ENCODE peak calls at places on chromosomes 7 and 10, in five cellular contexts. X, B, F, J and Z are unnamed samples.

GRCh38 chr10:68598978-68599753 is 39.0 kb downstream of the TET1 start:
- DNase-seq in X (peak; percentile 56), B (no peak), F (peak; percentile 38), J (peak; percentile 51), Z (peak; percentile 38)

GRCh38 chr7:86939197-86939814 is 120.1 kb downstream of the ELAPOR2 start:
- DNase-seq in B (peak; percentile 77), F (peak; percentile 66), J (peak; percentile 89), X (peak; percentile 67), Z (peak; percentile 45)

GRCh38 chr7:1716263-1717094 is 46.4 kb downstream of the ELFN1 start:
- DNase-seq in B (no peak), F (peak; percentile 84), J (no peak), X (peak; percentile 44), Z (no peak)

GRCh38 chr7:140127360-140128127 is 49.2 kb downstream of the KDM7A start:
- DNase-seq in X (no peak), F (no peak), B (no peak), J (no peak), Z (no peak)

GRCh38 chr7:79353720-79354468 is 99.6 kb downstream of the MAGI2 start:
- DNase-seq in B (no peak), F (no peak), X (no peak), J (no peak), Z (no peak)

GRCh38 chr7:117640465-117640864 is 160.6 kb downstream of the CFTR start:
- DNase-seq in F (no peak), J (no peak), X (no peak), B (no peak), Z (no peak)

GRCh38 chr10:125105155-125105554 is 55.2 kb downstream of the CTBP2 start:
- DNase-seq in B (no peak), J (no peak), F (no peak), X (no peak), Z (no peak)

GRCh38 chr7:84446991-84447480 is 252.4 kb upstream of the SEMA3A start:
- DNase-seq in F (no peak), X (no peak), B (no peak), J (no peak), Z (no peak)

GRCh38 chr10:112235920-112236319 is 47.3 kb upstream of the TECTB start:
- DNase-seq in X (no peak), F (no peak), J (no peak), B (no peak), Z (no peak)

GRCh38 chr10:18830277-18830676 is 171.0 kb downstream of the ARL5B start:
- DNase-seq in B (no peak), F (no peak), X (no peak), J (peak; percentile 1), Z (no peak)

GRCh38 chr7:101856488-101857357 is 39.3 kb downstream of the CUX1 start:
- DNase-seq in F (peak; percentile 96), J (peak; percentile 97), X (peak; percentile 95), B (no peak), Z (peak; percentile 83)

GRCh38 chr10:87752571-87752970 is 65.5 kb downstream of the ATAD1 start:
- DNase-seq in X (no peak), B (no peak), J (no peak), F (no peak), Z (no peak)